ENCODE peak calls at places on chromosomes 4 and X, in ten cellular contexts. Z, J, W, R, S, C, G, I, D and E are unnamed samples.

GRCh38 chrX:23705235-23705634 is 37.8 kb downstream of the ACOT9 start:
- DNase-seq in Z (no peak), J (no peak), W (no peak), R (no peak), S (no peak), C (no peak), G (no peak), I (no peak), D (no peak), E (no peak)

GRCh38 chr4:148103647-148104355 is 338.4 kb downstream of the NR3C2 start:
- DNase-seq in Z (no peak), J (no peak), W (no peak), R (no peak), S (no peak), C (no peak), G (no peak), I (no peak), D (no peak), E (no peak)

GRCh38 chr4:2689825-2690700 is 66.1 kb downstream of the TNIP2 start:
- DNase-seq in Z (no peak), J (no peak), W (no peak), R (no peak), S (peak; percentile 55), C (no peak), G (no peak), I (no peak), D (peak; percentile 27), E (peak; percentile 48)

GRCh38 chrX:110316351-110317078 is 1.4 kb downstream of the AMMECR1 start:
- DNase-seq in Z (no peak), J (peak; percentile 33), W (no peak), R (no peak), S (no peak), C (no peak), G (peak; percentile 40), I (no peak), D (no peak), E (no peak)

GRCh38 chr4:86895692-86896488 is 3.7 kb upstream of the C4orf36 start:
- DNase-seq in Z (no peak), J (peak; percentile 78), W (no peak), R (peak; percentile 67), S (no peak), C (no peak), G (peak; percentile 72), I (no peak), D (no peak), E (no peak)

GRCh38 chr4:41799126-41799525 is 50.6 kb upstream of the PHOX2B start:
- DNase-seq in Z (no peak), J (no peak), W (no peak), R (no peak), S (no peak), C (no peak), G (no peak), I (no peak), D (no peak), E (no peak)

GRCh38 chrX:68989865-68990606 is 161.2 kb downstream of the EFNB1 start:
- DNase-seq in Z (no peak), J (peak; percentile 79), W (peak; percentile 59), R (no peak), S (no peak), C (no peak), G (peak; percentile 44), I (no peak), D (no peak), E (peak; percentile 23)

GRCh38 chr4:105490523-105490922 is 16.7 kb upstream of the PPA2 start:
- DNase-seq in Z (no peak), J (no peak), W (no peak), R (no peak), S (no peak), C (no peak), G (no peak), I (no peak), D (no peak), E (no peak)

GRCh38 chr4:656651-657337 is 17.3 kb downstream of the ATP5ME start:
- DNase-seq in Z (no peak), J (no peak), W (no peak), R (no peak), S (no peak), C (no peak), G (no peak), I (no peak), D (no peak), E (no peak)

GRCh38 chrX:34563809-34564208 is 93.3 kb downstream of the TMEM47 start:
- DNase-seq in Z (no peak), J (no peak), W (no peak), R (peak; percentile 53), S (no peak), C (no peak), G (no peak), I (no peak), D (no peak), E (no peak)

GRCh38 chr4:8114456-8115202 is 44.0 kb downstream of the ABLIM2 start:
- DNase-seq in Z (no peak), J (no peak), W (no peak), R (no peak), S (no peak), C (no peak), G (no peak), I (no peak), D (peak; percentile 17), E (no peak)

GRCh38 chrX:16138108-16138427 is 14.7 kb downstream of the GRPR start:
- DNase-seq in Z (no peak), J (peak; percentile 1), W (no peak), R (no peak), S (no peak), C (no peak), G (peak; percentile 2), I (no peak), D (no peak), E (no peak)

GRCh38 chr4:41369680-41370079 is 113.0 kb downstream of the UCHL1 start:
- DNase-seq in Z (no peak), J (peak; percentile 4), W (peak; percentile 44), R (no peak), S (no peak), C (no peak), G (peak; percentile 73), I (peak; percentile 51), D (peak; percentile 65), E (no peak)

GRCh38 chrX:65582450-65583082 is 48.0 kb upstream of the LAS1L start:
- DNase-seq in Z (no peak), J (no peak), W (no peak), R (no peak), S (no peak), C (no peak), G (no peak), I (no peak), D (no peak), E (no peak)

GRCh38 chrX:47566841-47567240 is 5.8 kb downstream of the ARAF start:
- DNase-seq in Z (no peak), J (no peak), W (no peak), R (no peak), S (no peak), C (no peak), G (no peak), I (no peak), D (no peak), E (no peak)
- H3K36me3 ChIP-seq in Z (no peaks in the 10 kb centered on the region), J (peaks cover 63% of the 10 kb centered on the region), W (peaks cover 86% of the 10 kb centered on the region), R (no peaks in the 10 kb centered on the region), S (peaks cover 41% of the 10 kb centered on the region), C (no peaks in the 10 kb centered on the region), G (no peaks in the 10 kb centered on the region), I (peaks cover 61% of the 10 kb centered on the region), D (peaks cover 76% of the 10 kb centered on the region), E (peaks cover 65% of the 10 kb centered on the region)

DNA sequence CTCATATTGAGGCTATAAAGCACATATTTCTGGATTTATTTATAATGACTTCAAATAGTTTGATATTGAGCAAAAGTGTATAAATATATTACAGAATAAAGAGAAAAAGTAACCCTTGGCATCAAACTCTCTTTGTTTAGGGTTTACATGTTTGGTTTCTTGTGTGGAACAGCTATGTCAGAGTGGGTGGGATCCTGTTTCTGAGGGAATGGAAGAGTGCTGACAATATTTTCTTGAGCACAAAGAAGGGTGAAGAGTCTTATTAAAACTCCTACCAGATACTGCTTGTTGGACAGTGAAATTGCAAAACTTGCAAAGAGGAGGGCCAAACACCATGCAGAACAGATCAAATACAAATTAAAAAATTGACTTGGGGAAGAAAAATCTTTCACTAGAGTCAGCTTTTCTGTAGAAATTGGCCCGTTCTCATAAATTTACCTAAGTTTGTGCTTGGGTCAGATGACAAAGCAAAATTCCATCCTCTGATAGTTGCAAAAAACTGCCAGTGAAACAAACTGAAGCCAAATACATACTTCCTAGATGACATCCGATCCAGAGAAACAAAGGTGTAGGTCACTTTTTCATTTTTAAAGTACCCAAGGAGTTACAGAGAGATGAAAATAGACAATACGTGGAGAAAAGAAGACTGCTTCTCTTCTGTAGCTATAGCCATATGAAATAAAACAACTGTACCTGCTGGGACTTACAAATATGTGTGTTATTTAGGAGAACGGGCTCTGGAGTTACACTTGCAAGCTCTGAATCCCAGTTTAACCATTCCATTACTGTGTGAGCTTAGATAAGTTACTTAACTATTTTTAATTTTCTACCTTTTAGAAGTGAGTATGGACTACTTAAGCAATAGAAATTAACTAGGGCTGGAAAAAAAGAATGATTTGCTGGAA is 133.3 kb downstream of the MAML3 start:
- DNase-seq in Z (no peak), J (no peak), W (no peak), R (no peak), S (no peak), C (no peak), G (no peak), I (no peak), D (no peak), E (no peak)
- H3K27ac ChIP-seq in Z (no peak overlapping the region), J (peak overlapping the region; percentile 76), W (peak overlapping the region; percentile 82), R (no peak overlapping the region), S (no peak overlapping the region), C (no peak overlapping the region), G (no peak overlapping the region), I (no peak overlapping the region), D (no peak overlapping the region), E (no peak overlapping the region)

DNA sequence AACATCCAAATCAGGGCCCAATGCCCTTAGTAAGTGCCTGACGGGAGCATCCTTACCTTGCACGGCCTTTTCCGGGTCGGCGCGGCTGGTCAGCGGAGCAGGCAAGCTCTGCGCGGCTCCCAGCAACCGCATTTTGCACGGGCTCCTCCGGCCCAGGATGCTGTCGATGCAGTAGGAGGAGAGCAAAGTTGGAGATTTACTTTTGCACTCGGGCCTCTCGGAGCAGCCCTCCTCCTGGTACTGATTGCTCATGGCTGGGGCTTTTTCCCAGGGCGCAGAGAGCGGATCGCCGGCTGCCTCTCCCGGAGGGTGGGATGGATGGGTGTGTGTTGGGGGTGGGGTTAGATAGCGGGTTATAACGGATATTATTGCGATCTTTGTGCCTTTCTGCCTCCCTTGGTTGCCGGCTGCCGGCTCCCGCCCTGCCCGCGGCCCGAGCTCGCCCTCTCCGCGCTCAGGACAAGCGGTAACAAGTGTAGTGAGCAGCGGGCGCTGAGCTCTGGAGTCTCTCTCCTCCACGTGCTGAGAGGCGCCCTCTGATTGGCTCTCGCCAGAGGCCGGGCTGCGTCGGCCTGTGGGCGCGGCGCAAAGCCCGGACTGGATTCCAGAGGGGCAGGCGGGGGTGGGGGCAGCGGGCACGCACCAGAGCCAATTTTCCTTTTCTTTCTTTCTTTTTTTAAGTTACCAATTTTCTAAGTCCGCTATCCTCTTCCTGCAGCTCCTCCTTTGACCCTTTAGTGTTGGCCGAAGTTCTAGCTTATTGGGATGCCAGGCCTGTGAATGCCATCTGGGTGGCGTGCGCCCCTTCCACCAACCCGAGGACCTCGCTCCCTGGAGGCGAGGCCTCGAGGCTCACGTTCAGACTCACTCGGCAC is at the start of gene ARX:
- DNase-seq in Z (peak; percentile 88), J (peak; percentile 53), W (no peak), R (peak; percentile 68), S (no peak), C (peak; percentile 68), G (peak; percentile 31), I (peak; percentile 25), D (peak; percentile 68), E (no peak)
- H3K27me3 ChIP-seq in Z (no peaks in the 10 kb centered on the region), J (peaks cover 83% of the 10 kb centered on the region), W (peaks cover 57% of the 10 kb centered on the region), R (peaks cover 37% of the 10 kb centered on the region), S (peaks cover 7% of the 10 kb centered on the region), C (no peaks in the 10 kb centered on the region), G (peaks cover 72% of the 10 kb centered on the region), I (peaks cover 97% of the 10 kb centered on the region), D (peaks cover 11% of the 10 kb centered on the region), E (peaks cover 21% of the 10 kb centered on the region)

GRCh38 chr4:119284876-119285611 is 36.9 kb downstream of the FABP2 start:
- DNase-seq in Z (no peak), J (peak; percentile 70), W (no peak), R (peak; percentile 22), S (no peak), C (no peak), G (peak; percentile 64), I (no peak), D (no peak), E (no peak)
- H3K36me3 ChIP-seq in Z (no peaks in the 10 kb centered on the region), J (peaks cover 98% of the 10 kb centered on the region), W (peaks cover 22% of the 10 kb centered on the region), R (peaks cover 7% of the 10 kb centered on the region), S (no peaks in the 10 kb centered on the region), C (no peaks in the 10 kb centered on the region), G (peaks cover 2% of the 10 kb centered on the region), I (peaks cover 9% of the 10 kb centered on the region), D (peaks cover 15% of the 10 kb centered on the region), E (peaks cover 6% of the 10 kb centered on the region)